ENCODE peak calls at places on chromosomes 4 and X, in seven cellular contexts. One of them, this sample, is unnamed.

GRCh38 chr4:152408514-152409327 is 127.2 kb downstream of the FBXW7 start:
- DNase-seq in tibial artery: no peak
- DNase-seq in HFFc6: peak
- DNase-seq in natural killer cell: no peak
- DNase-seq in neural crest cell: peak
- DNase-seq in endothelial cell: peak
- DNase-seq in fibroblast of pulmonary artery: peak
- DNase-seq in this sample: no peak

GRCh38 chr4:120317713-120318112 is 251.1 kb upstream of the MAD2L1 start:
- DNase-seq in natural killer cell: no peak
- DNase-seq in HFFc6: no peak
- DNase-seq in endothelial cell: no peak
- DNase-seq in tibial artery: no peak
- DNase-seq in neural crest cell: no peak
- DNase-seq in fibroblast of pulmonary artery: no peak
- DNase-seq in this sample: no peak

GRCh38 chr4:74181225-74181624 is 23.3 kb downstream of the MTHFD2L start:
- DNase-seq in endothelial cell: no peak
- DNase-seq in HFFc6: peak
- DNase-seq in fibroblast of pulmonary artery: peak
- DNase-seq in neural crest cell: no peak
- DNase-seq in tibial artery: no peak
- DNase-seq in natural killer cell: no peak
- DNase-seq in this sample: no peak

GRCh38 chr4:24912252-24913098 is at the start of gene CCDC149:
- DNase-seq in natural killer cell: no peak
- DNase-seq in HFFc6: peak
- DNase-seq in endothelial cell: peak
- DNase-seq in tibial artery: peak
- DNase-seq in neural crest cell: peak
- DNase-seq in fibroblast of pulmonary artery: peak
- DNase-seq in this sample: peak

GRCh38 chr4:94256144-94256783 is 48.6 kb downstream of the SMARCAD1 start:
- DNase-seq in HFFc6: no peak
- DNase-seq in natural killer cell: no peak
- DNase-seq in neural crest cell: no peak
- DNase-seq in tibial artery: no peak
- DNase-seq in endothelial cell: no peak
- DNase-seq in fibroblast of pulmonary artery: no peak
- DNase-seq in this sample: no peak

GRCh38 chr4:184793735-184794355 is 31.9 kb downstream of the ACSL1 start:
- DNase-seq in endothelial cell: no peak
- DNase-seq in tibial artery: no peak
- DNase-seq in neural crest cell: no peak
- DNase-seq in natural killer cell: no peak
- DNase-seq in HFFc6: no peak
- DNase-seq in fibroblast of pulmonary artery: no peak
- DNase-seq in this sample: no peak

GRCh38 chr4:13559414-13559813 is 15.1 kb upstream of the NKX3-2 start:
- DNase-seq in HFFc6: peak
- DNase-seq in endothelial cell: peak
- DNase-seq in tibial artery: no peak
- DNase-seq in fibroblast of pulmonary artery: peak
- DNase-seq in neural crest cell: no peak
- DNase-seq in natural killer cell: no peak
- DNase-seq in this sample: no peak

GRCh38 chr4:32488690-32489089 is 1768.5 kb downstream of the PCDH7 start:
- DNase-seq in tibial artery: no peak
- DNase-seq in fibroblast of pulmonary artery: peak
- DNase-seq in neural crest cell: no peak
- DNase-seq in endothelial cell: no peak
- DNase-seq in natural killer cell: no peak
- DNase-seq in HFFc6: no peak
- DNase-seq in this sample: no peak

GRCh38 chr4:75542824-75543223 is 13.0 kb upstream of the ODAPH start:
- DNase-seq in neural crest cell: no peak
- DNase-seq in natural killer cell: no peak
- DNase-seq in tibial artery: no peak
- DNase-seq in fibroblast of pulmonary artery: peak
- DNase-seq in HFFc6: peak
- DNase-seq in endothelial cell: no peak
- DNase-seq in this sample: no peak

GRCh38 chr4:151673913-151674520 is 86.8 kb downstream of the GATB start:
- DNase-seq in fibroblast of pulmonary artery: no peak
- DNase-seq in natural killer cell: no peak
- DNase-seq in HFFc6: no peak
- DNase-seq in endothelial cell: no peak
- DNase-seq in tibial artery: no peak
- DNase-seq in neural crest cell: no peak
- DNase-seq in this sample: no peak

GRCh38 chrX:100609591-100609990 is 24.9 kb downstream of the TNMD start:
- DNase-seq in fibroblast of pulmonary artery: peak
- DNase-seq in HFFc6: no peak
- DNase-seq in neural crest cell: no peak
- DNase-seq in natural killer cell: no peak
- DNase-seq in endothelial cell: no peak
- DNase-seq in tibial artery: no peak
- DNase-seq in this sample: no peak

GRCh38 chr4:14117575-14118228 is 490.2 kb upstream of the BOD1L1 start:
- DNase-seq in fibroblast of pulmonary artery: no peak
- DNase-seq in HFFc6: no peak
- DNase-seq in tibial artery: no peak
- DNase-seq in endothelial cell: no peak
- DNase-seq in natural killer cell: no peak
- DNase-seq in neural crest cell: no peak
- DNase-seq in this sample: no peak

GRCh38 chrX:134173541-134174272 is 63.3 kb upstream of the CCDC160 start:
- DNase-seq in endothelial cell: peak
- DNase-seq in neural crest cell: peak
- DNase-seq in fibroblast of pulmonary artery: no peak
- DNase-seq in natural killer cell: no peak
- DNase-seq in HFFc6: no peak
- DNase-seq in tibial artery: no peak
- DNase-seq in this sample: peak

GRCh38 chrX:43817454-43817853 is 64.8 kb downstream of the MAOB start:
- DNase-seq in HFFc6: no peak
- DNase-seq in fibroblast of pulmonary artery: no peak
- DNase-seq in tibial artery: no peak
- DNase-seq in endothelial cell: no peak
- DNase-seq in natural killer cell: no peak
- DNase-seq in neural crest cell: no peak
- DNase-seq in this sample: no peak

GRCh38 chr4:107931775-107932321 is 499 bp downstream of the CYP2U1 start:
- DNase-seq in tibial artery: peak
- DNase-seq in neural crest cell: no peak
- DNase-seq in natural killer cell: no peak
- DNase-seq in HFFc6: no peak
- DNase-seq in fibroblast of pulmonary artery: no peak
- DNase-seq in endothelial cell: peak
- DNase-seq in this sample: no peak

GRCh38 chr4:128521634-128522253 is 234.1 kb upstream of the PGRMC2 start:
- DNase-seq in tibial artery: no peak
- DNase-seq in natural killer cell: no peak
- DNase-seq in endothelial cell: no peak
- DNase-seq in HFFc6: peak
- DNase-seq in fibroblast of pulmonary artery: peak
- DNase-seq in neural crest cell: no peak
- DNase-seq in this sample: no peak

GRCh38 chr4:55116450-55116849 is 8.9 kb downstream of the KDR start:
- DNase-seq in natural killer cell: no peak
- DNase-seq in neural crest cell: no peak
- DNase-seq in tibial artery: no peak
- DNase-seq in HFFc6: no peak
- DNase-seq in fibroblast of pulmonary artery: peak
- DNase-seq in endothelial cell: peak
- DNase-seq in this sample: no peak

GRCh38 chr4:150462743-150463142 is 119.2 kb upstream of the MAB21L2 start:
- DNase-seq in fibroblast of pulmonary artery: no peak
- DNase-seq in HFFc6: no peak
- DNase-seq in endothelial cell: no peak
- DNase-seq in natural killer cell: no peak
- DNase-seq in tibial artery: no peak
- DNase-seq in neural crest cell: no peak
- DNase-seq in this sample: no peak

GRCh38 chrX:69298466-69299140 is 133.3 kb upstream of the PJA1 start:
- DNase-seq in neural crest cell: no peak
- DNase-seq in endothelial cell: no peak
- DNase-seq in fibroblast of pulmonary artery: peak
- DNase-seq in HFFc6: peak
- DNase-seq in natural killer cell: no peak
- DNase-seq in tibial artery: no peak
- DNase-seq in this sample: no peak

GRCh38 chrX:85017721-85018120 is 14.0 kb downstream of the APOOL start:
- DNase-seq in endothelial cell: no peak
- DNase-seq in HFFc6: peak
- DNase-seq in fibroblast of pulmonary artery: peak
- DNase-seq in natural killer cell: no peak
- DNase-seq in neural crest cell: no peak
- DNase-seq in tibial artery: no peak
- DNase-seq in this sample: no peak

GRCh38 chr4:166091146-166091545 is 218.1 kb downstream of the TLL1 start:
- DNase-seq in endothelial cell: no peak
- DNase-seq in neural crest cell: no peak
- DNase-seq in HFFc6: no peak
- DNase-seq in fibroblast of pulmonary artery: peak
- DNase-seq in tibial artery: no peak
- DNase-seq in natural killer cell: no peak
- DNase-seq in this sample: no peak
- TF ChIP-seq CTCF in endothelial cell: no peak
- TF ChIP-seq CTCF in neural crest cell: no peak
- TF ChIP-seq CTCF in HFFc6: no peak
- TF ChIP-seq CTCF in fibroblast of pulmonary artery: no peak
- TF ChIP-seq CTCF in tibial artery: no peak
- TF ChIP-seq CTCF in natural killer cell: no peak
- TF ChIP-seq CTCF in this sample: no peak

GRCh38 chr4:98092833-98093439 is 50.3 kb downstream of the STPG2 start:
- DNase-seq in neural crest cell: no peak
- DNase-seq in natural killer cell: no peak
- DNase-seq in tibial artery: no peak
- DNase-seq in HFFc6: peak
- DNase-seq in endothelial cell: no peak
- DNase-seq in fibroblast of pulmonary artery: peak
- DNase-seq in this sample: no peak
- TF ChIP-seq CTCF in neural crest cell: peak
- TF ChIP-seq CTCF in natural killer cell: peak
- TF ChIP-seq CTCF in tibial artery: no peak
- TF ChIP-seq CTCF in HFFc6: peak
- TF ChIP-seq CTCF in endothelial cell: peak
- TF ChIP-seq CTCF in fibroblast of pulmonary artery: peak
- TF ChIP-seq CTCF in this sample: peak

GRCh38 chrX:153608821-153609220 is 9.9 kb upstream of the CCNQ start:
- DNase-seq in endothelial cell: no peak
- DNase-seq in fibroblast of pulmonary artery: peak
- DNase-seq in tibial artery: no peak
- DNase-seq in neural crest cell: no peak
- DNase-seq in HFFc6: peak
- DNase-seq in natural killer cell: no peak
- DNase-seq in this sample: no peak
- TF ChIP-seq CTCF in endothelial cell: no peak
- TF ChIP-seq CTCF in fibroblast of pulmonary artery: no peak
- TF ChIP-seq CTCF in tibial artery: no peak
- TF ChIP-seq CTCF in neural crest cell: no peak
- TF ChIP-seq CTCF in HFFc6: no peak
- TF ChIP-seq CTCF in natural killer cell: no peak
- TF ChIP-seq CTCF in this sample: no peak

GRCh38 chr4:15197005-15197404 is 194.7 kb downstream of the CPEB2 start:
- DNase-seq in fibroblast of pulmonary artery: peak
- DNase-seq in tibial artery: no peak
- DNase-seq in natural killer cell: no peak
- DNase-seq in endothelial cell: peak
- DNase-seq in HFFc6: peak
- DNase-seq in neural crest cell: peak
- DNase-seq in this sample: peak
- TF ChIP-seq CTCF in fibroblast of pulmonary artery: peak
- TF ChIP-seq CTCF in tibial artery: no peak
- TF ChIP-seq CTCF in natural killer cell: no peak
- TF ChIP-seq CTCF in endothelial cell: no peak
- TF ChIP-seq CTCF in HFFc6: peak
- TF ChIP-seq CTCF in neural crest cell: peak
- TF ChIP-seq CTCF in this sample: peak

GRCh38 chrX:145910017-145910416 is 92.4 kb downstream of the SLITRK2 start:
- DNase-seq in endothelial cell: no peak
- DNase-seq in HFFc6: no peak
- DNase-seq in neural crest cell: no peak
- DNase-seq in tibial artery: no peak
- DNase-seq in natural killer cell: no peak
- DNase-seq in fibroblast of pulmonary artery: no peak
- DNase-seq in this sample: no peak
- TF ChIP-seq CTCF in endothelial cell: no peak
- TF ChIP-seq CTCF in HFFc6: no peak
- TF ChIP-seq CTCF in neural crest cell: peak
- TF ChIP-seq CTCF in tibial artery: no peak
- TF ChIP-seq CTCF in natural killer cell: no peak
- TF ChIP-seq CTCF in fibroblast of pulmonary artery: no peak
- TF ChIP-seq CTCF in this sample: no peak

GRCh38 chrX:131801066-131801465 is 222.0 kb upstream of the STK26 start:
- DNase-seq in fibroblast of pulmonary artery: peak
- DNase-seq in endothelial cell: no peak
- DNase-seq in HFFc6: no peak
- DNase-seq in natural killer cell: no peak
- DNase-seq in tibial artery: no peak
- DNase-seq in neural crest cell: no peak
- DNase-seq in this sample: no peak

GRCh38 chrX:131801911-131802310 is 221.2 kb upstream of the STK26 start:
- DNase-seq in fibroblast of pulmonary artery: no peak
- DNase-seq in endothelial cell: no peak
- DNase-seq in tibial artery: no peak
- DNase-seq in HFFc6: no peak
- DNase-seq in neural crest cell: no peak
- DNase-seq in natural killer cell: no peak
- DNase-seq in this sample: no peak

GRCh38 chrX:131802836-131803626 is 220.1 kb upstream of the STK26 start:
- DNase-seq in endothelial cell: no peak
- DNase-seq in tibial artery: no peak
- DNase-seq in neural crest cell: no peak
- DNase-seq in natural killer cell: no peak
- DNase-seq in fibroblast of pulmonary artery: no peak
- DNase-seq in HFFc6: no peak
- DNase-seq in this sample: no peak
- TF ChIP-seq CTCF in endothelial cell: no peak
- TF ChIP-seq CTCF in tibial artery: no peak
- TF ChIP-seq CTCF in neural crest cell: peak
- TF ChIP-seq CTCF in natural killer cell: no peak
- TF ChIP-seq CTCF in fibroblast of pulmonary artery: no peak
- TF ChIP-seq CTCF in HFFc6: peak
- TF ChIP-seq CTCF in this sample: no peak

GRCh38 chrX:46572295-46572936 is 1.1 kb upstream of the CHST7 start:
- DNase-seq in fibroblast of pulmonary artery: no peak
- DNase-seq in neural crest cell: no peak
- DNase-seq in natural killer cell: no peak
- DNase-seq in endothelial cell: no peak
- DNase-seq in HFFc6: no peak
- DNase-seq in tibial artery: no peak
- DNase-seq in this sample: no peak
- TF ChIP-seq CTCF in fibroblast of pulmonary artery: peak
- TF ChIP-seq CTCF in neural crest cell: peak
- TF ChIP-seq CTCF in natural killer cell: peak
- TF ChIP-seq CTCF in endothelial cell: no peak
- TF ChIP-seq CTCF in HFFc6: no peak
- TF ChIP-seq CTCF in tibial artery: no peak
- TF ChIP-seq CTCF in this sample: no peak

This sample was measured in glutamatergic neuron.